ENCODE peak calls at places on chromosomes 16 and 17, in seven cellular contexts. X is H9, H is mesendoderm, R is mesenchymal stem cell, V is trophoblast cell, S is neuronal stem cell, Q is H1. Y is an unnamed sample.

GRCh38 chr17:6556121-6557039 is at the start of gene PITPNM3:
- DNase-seq in V (no peak), H (no peak), S (no peak), Q (no peak), R (peak), X (no peak), Y (no peak)

GRCh38 chr17:67624886-67625656 is 92.7 kb upstream of the NOL11 start:
- DNase-seq in Q (no peak), R (no peak), S (no peak), V (no peak), X (no peak), H (peak), Y (no peak)

GRCh38 chr17:68600881-68601564 is at the start of gene FAM20A:
- DNase-seq in Q (no peak), R (peak), X (peak), S (no peak), H (peak), V (no peak), Y (no peak)

GRCh38 chr17:49387374-49388289 is 25.6 kb upstream of the ZNF652 start:
- DNase-seq in R (no peak), X (no peak), Q (no peak), H (no peak), S (no peak), V (no peak), Y (no peak)

GRCh38 chr17:30761058-30761457 is 63.4 kb downstream of the CRLF3 start:
- DNase-seq in X (no peak), R (no peak), H (no peak), Q (no peak), S (no peak), V (no peak), Y (no peak)

GRCh38 chr16:62597874-62598273 is 561.6 kb upstream of the CDH8 start:
- DNase-seq in V (no peak), S (no peak), R (no peak), Q (no peak), X (no peak), H (peak), Y (no peak)

GRCh38 chr16:56637814-56638750 is at the start of gene MT1A:
- DNase-seq in S (no peak), H (peak), R (peak), X (peak), V (peak), Q (no peak), Y (peak)

GRCh38 chr17:62821213-62822079 is 13.3 kb upstream of the MARCHF10 start:
- DNase-seq in Q (no peak), V (peak), X (no peak), R (no peak), S (no peak), H (no peak), Y (no peak)

GRCh38 chr16:2752850-2753522 is 548 bp downstream of the SRRM2 start:
- DNase-seq in S (no peak), X (no peak), R (peak), Q (no peak), H (peak), V (peak), Y (peak)

GRCh38 chr16:19380316-19380715 is 37.4 kb upstream of the TMC5 start:
- DNase-seq in S (no peak), V (no peak), X (no peak), Q (no peak), H (no peak), R (no peak), Y (no peak)

GRCh38 chr17:79325707-79326106 is 251.1 kb downstream of the ENGASE start:
- DNase-seq in H (peak), R (no peak), V (no peak), S (peak), X (peak), Q (no peak), Y (no peak)

GRCh38 chr16:20898938-20899502 is 1.1 kb downstream of the DCUN1D3 start:
- DNase-seq in Q (no peak), S (no peak), R (peak), V (no peak), X (no peak), H (peak), Y (peak)

GRCh38 chr17:3773511-3773910 is 27.5 kb downstream of the ITGAE start:
- DNase-seq in S (no peak), V (no peak), Q (no peak), R (peak), H (peak), X (no peak), Y (peak)

GRCh38 chr16:77408607-77409006 is 26.2 kb downstream of the ADAMTS18 start:
- DNase-seq in R (no peak), X (no peak), H (no peak), V (no peak), S (no peak), Q (no peak), Y (no peak)

GRCh38 chr17:40538019-40538935 is 27.0 kb downstream of the CCR7 start:
- DNase-seq in S (no peak), Q (no peak), X (no peak), V (no peak), R (no peak), H (no peak), Y (peak)

GRCh38 chr17:74244543-74244942 is 29.5 kb upstream of the DNAI2 start:
- DNase-seq in H (no peak), R (no peak), V (no peak), Q (no peak), S (no peak), X (no peak), Y (no peak)

GRCh38 chr17:15257316-15257925 is 7.7 kb downstream of the PMP22 start:
- DNase-seq in V (peak), Q (no peak), S (peak), R (peak), X (peak), H (peak), Y (peak)

GRCh38 chr17:44354582-44355309 is 8.9 kb downstream of the FAM171A2 start:
- DNase-seq in X (peak), H (peak), S (peak), R (no peak), Q (no peak), V (peak), Y (no peak)

GRCh38 chr17:34917381-34917780 is 43.9 kb downstream of the CCT6B start:
- DNase-seq in R (no peak), V (no peak), S (no peak), X (no peak), H (no peak), Q (no peak), Y (no peak)

GRCh38 chr17:7837375-7838290 is 3.6 kb downstream of the KDM6B start:
- DNase-seq in R (no peak), X (no peak), S (no peak), V (no peak), H (peak), Q (no peak), Y (no peak)

GRCh38 chr17:31067699-31068184 is 27.0 kb upstream of the NF1 start:
- DNase-seq in S (no peak), X (no peak), V (no peak), H (no peak), R (peak), Q (no peak), Y (peak)

GRCh38 chr16:20916289-20916688 is 15.7 kb downstream of the LYRM1 start:
- DNase-seq in Q (no peak), X (no peak), V (no peak), R (no peak), H (no peak), S (no peak), Y (no peak)

GRCh38 chr17:74512624-74513084 is 18.6 kb downstream of the CD300LB start:
- DNase-seq in H (no peak), V (peak), R (no peak), X (no peak), Q (no peak), S (no peak), Y (no peak)

GRCh38 chr17:81516439-81516838 is 3.8 kb upstream of the ACTG1 start:
- DNase-seq in H (no peak), S (no peak), Q (no peak), R (no peak), X (peak), V (no peak), Y (no peak)

GRCh38 chr17:42429726-42430464 is 6.8 kb upstream of the CAVIN1 start:
- DNase-seq in X (no peak), S (no peak), Q (no peak), H (no peak), R (no peak), V (no peak), Y (no peak)

GRCh38 chr17:63954402-63955063 is 18.2 kb downstream of the SCN4A start:
- DNase-seq in Q (no peak), H (no peak), R (no peak), S (no peak), V (peak), X (no peak), Y (no peak)

GRCh38 chr17:74433421-74434121 is 1.7 kb downstream of the GPRC5C start:
- DNase-seq in S (no peak), V (no peak), R (no peak), X (peak), Q (no peak), H (peak), Y (no peak)

GRCh38 chr16:61946019-61946418 is 90.2 kb downstream of the CDH8 start:
- DNase-seq in R (no peak), S (no peak), H (peak), V (no peak), X (no peak), Q (no peak), Y (no peak)

GRCh38 chr17:35103271-35103670 is 16.4 kb downstream of the RAD51D start:
- DNase-seq in X (no peak), S (no peak), R (no peak), V (no peak), H (no peak), Q (no peak), Y (no peak)

GRCh38 chr16:70402916-70403659 is 35.8 kb downstream of the ST3GAL2 start:
- DNase-seq in V (no peak), S (no peak), Q (no peak), H (no peak), R (peak), X (no peak), Y (peak)

GRCh38 chr16:12637002-12637401 is 166.7 kb downstream of the CPPED1 start:
- DNase-seq in H (peak), S (peak), X (peak), V (no peak), Q (no peak), R (no peak), Y (no peak)

GRCh38 chr16:27436065-27436464 is 34.1 kb downstream of the IL21R start:
- DNase-seq in V (no peak), X (peak), R (no peak), S (no peak), H (no peak), Q (no peak), Y (no peak)

GRCh38 chr17:62708587-62708986 is 81.1 kb downstream of the MRC2 start:
- DNase-seq in X (peak), V (no peak), Q (no peak), H (no peak), S (no peak), R (no peak), Y (no peak)

GRCh38 chr17:71942626-71943025 is 178.2 kb upstream of the SOX9 start:
- DNase-seq in H (no peak), V (no peak), S (no peak), X (no peak), R (no peak), Q (no peak), Y (no peak)
- H3K23ac ChIP-seq in H (no peak), V (no peak), S (no peak), X (no peak), R (no peak), Q (no peak), Y (no peak)

GRCh38 chr16:49016461-49016860 is 265.2 kb downstream of the CBLN1 start:
- DNase-seq in R (no peak), Q (no peak), X (no peak), V (no peak), S (no peak), H (no peak), Y (no peak)
- H3K23ac ChIP-seq in R (no peak), Q (no peak), X (no peak), V (no peak), S (no peak), H (no peak), Y (no peak)

DNA sequence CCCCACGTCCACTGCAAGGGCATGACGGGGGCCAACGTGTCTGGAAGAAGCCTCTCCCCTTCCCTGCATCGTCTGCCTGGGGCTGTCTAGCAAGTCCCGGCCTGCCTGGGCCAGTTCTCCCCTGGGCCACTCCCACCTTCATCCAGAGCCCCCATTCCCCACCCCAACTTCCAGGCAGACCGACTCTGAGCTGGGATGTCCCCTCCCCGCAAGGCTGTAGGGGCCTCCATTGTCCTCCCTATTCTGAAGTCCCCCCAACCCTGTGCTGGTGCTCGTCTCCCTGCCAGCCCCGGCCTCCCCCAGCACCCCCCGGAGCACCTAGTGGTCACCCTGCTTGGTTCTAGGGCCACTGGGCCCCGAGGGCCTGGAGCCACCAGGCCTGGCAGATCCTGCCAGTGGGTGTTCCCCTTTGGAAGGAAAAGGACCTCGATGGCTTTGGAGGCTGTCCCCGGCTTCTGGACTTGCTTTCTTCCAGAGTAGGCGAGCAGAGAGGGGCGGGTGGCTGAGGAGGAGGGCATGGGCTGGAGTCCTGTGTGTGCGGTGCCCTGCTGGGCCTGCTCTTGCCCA is 4.8 kb downstream of the GLIS2 start:
- DNase-seq in Q (no peak), R (no peak), S (no peak), X (no peak), V (no peak), H (no peak), Y (no peak)
- H3K23ac ChIP-seq in Q (no peak), R (no peak), S (no peak), X (no peak), V (no peak), H (no peak), Y (no peak)

DNA sequence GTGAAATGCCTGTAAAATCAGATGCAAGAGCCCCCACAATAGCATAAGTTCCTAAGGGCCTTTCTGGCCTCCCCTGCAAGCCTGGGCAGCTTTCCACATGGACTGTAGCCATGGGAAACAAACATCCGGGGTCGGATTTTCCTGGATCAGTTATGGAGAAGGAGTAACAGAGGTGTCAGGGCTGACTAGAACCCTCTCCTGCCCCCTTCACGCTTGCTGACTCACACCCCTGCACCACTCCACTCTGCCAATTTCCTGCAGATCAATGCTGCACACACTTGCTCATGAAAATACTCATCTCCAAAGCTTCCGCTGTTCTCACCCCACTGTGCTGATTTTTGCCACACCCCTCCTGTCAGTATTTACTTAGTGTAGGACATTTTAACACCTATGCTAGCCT is 258.5 kb downstream of the CBLN1 start:
- DNase-seq in H (no peak), X (no peak), V (no peak), Q (no peak), R (no peak), S (no peak), Y (peak)
- H3K23ac ChIP-seq in H (no peak), X (no peak), V (no peak), Q (no peak), R (no peak), S (no peak), Y (no peak)

GRCh38 chr16:23009075-23009474 is 140.2 kb downstream of the USP31 start:
- DNase-seq in R (no peak), S (no peak), H (no peak), X (no peak), V (no peak), Q (no peak), Y (no peak)

GRCh38 chr16:23015580-23015979 is 133.7 kb downstream of the USP31 start:
- DNase-seq in Q (no peak), V (no peak), X (no peak), R (no peak), H (no peak), S (no peak), Y (no peak)

GRCh38 chr16:23016372-23016771 is 132.9 kb downstream of the USP31 start:
- DNase-seq in V (no peak), H (no peak), X (no peak), S (no peak), R (no peak), Q (no peak), Y (no peak)

GRCh38 chr16:23014592-23014991 is 134.7 kb downstream of the USP31 start:
- DNase-seq in Q (no peak), H (peak), V (no peak), X (no peak), S (no peak), R (no peak), Y (peak)

DNA sequence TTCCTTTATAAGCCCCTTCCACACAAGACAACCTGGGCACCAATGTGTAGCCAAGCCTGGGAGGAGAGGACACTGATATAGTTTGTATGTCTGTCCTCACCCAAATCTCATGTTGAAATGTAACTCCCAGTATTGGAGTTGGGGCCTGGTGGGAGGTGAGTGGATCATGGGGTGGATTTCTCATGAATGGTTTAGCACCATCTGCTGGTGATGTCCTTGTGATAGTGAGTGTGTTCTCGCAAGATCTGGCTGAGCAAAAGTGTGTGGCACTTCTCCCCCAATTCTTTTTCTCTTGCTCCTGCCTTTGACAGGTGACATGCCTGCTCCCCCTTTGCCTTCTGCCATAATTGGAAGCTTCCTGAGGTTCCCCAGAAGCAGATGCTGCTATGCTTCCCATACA is 135.8 kb downstream of the USP31 start:
- DNase-seq in H (peak), X (no peak), V (no peak), Q (no peak), S (no peak), R (no peak), Y (peak)
- H3K23ac ChIP-seq in H (no peak), X (no peak), V (no peak), Q (no peak), S (no peak), R (no peak), Y (no peak)

GRCh38 chr17:36132421-36132831 is 28.8 kb downstream of the CCL4 start:
- DNase-seq in S (no peak), V (peak), Q (no peak), H (no peak), X (no peak), R (no peak), Y (no peak)
- H3K23ac ChIP-seq in S (no peak), V (no peak), Q (no peak), H (no peak), X (no peak), R (no peak), Y (no peak)

GRCh38 chr16:81569361-81570034 is 124.9 kb downstream of the CMIP start:
- DNase-seq in V (no peak), R (no peak), X (no peak), Q (no peak), S (no peak), H (no peak), Y (no peak)

GRCh38 chr16:81570189-81570846 is 125.7 kb downstream of the CMIP start:
- DNase-seq in X (no peak), V (no peak), Q (no peak), R (no peak), S (no peak), H (no peak), Y (no peak)

GRCh38 chr16:81573533-81573932 is 128.9 kb downstream of the CMIP start:
- DNase-seq in X (no peak), S (no peak), R (no peak), Q (no peak), V (no peak), H (no peak), Y (no peak)

GRCh38 chr16:81571175-81571574 is 126.6 kb downstream of the CMIP start:
- DNase-seq in Q (no peak), H (no peak), R (no peak), S (no peak), V (no peak), X (no peak), Y (no peak)

GRCh38 chr16:81571592-81572230 is 127.1 kb downstream of the CMIP start:
- DNase-seq in S (no peak), H (no peak), V (no peak), Q (no peak), X (no peak), R (no peak), Y (no peak)
- H3K23ac ChIP-seq in S (peak), H (no peak), V (no peak), Q (no peak), X (no peak), R (no peak), Y (no peak)

GRCh38 chr16:15650698-15651161 is 685 bp downstream of the NDE1 start:
- DNase-seq in Q (no peak), X (peak), R (peak), S (peak), H (peak), V (no peak), Y (peak)

GRCh38 chr16:15652293-15653001 is 2.4 kb downstream of the NDE1 start:
- DNase-seq in R (peak), X (no peak), H (no peak), S (no peak), Q (no peak), V (no peak), Y (no peak)

GRCh38 chr16:15658149-15658548 is 8.1 kb downstream of the NDE1 start:
- DNase-seq in Q (no peak), X (peak), H (peak), V (no peak), R (no peak), S (no peak), Y (no peak)

GRCh38 chr16:15653227-15653626 is 3.2 kb downstream of the NDE1 start:
- DNase-seq in X (no peak), R (peak), S (no peak), H (peak), Q (no peak), V (no peak), Y (peak)

DNA sequence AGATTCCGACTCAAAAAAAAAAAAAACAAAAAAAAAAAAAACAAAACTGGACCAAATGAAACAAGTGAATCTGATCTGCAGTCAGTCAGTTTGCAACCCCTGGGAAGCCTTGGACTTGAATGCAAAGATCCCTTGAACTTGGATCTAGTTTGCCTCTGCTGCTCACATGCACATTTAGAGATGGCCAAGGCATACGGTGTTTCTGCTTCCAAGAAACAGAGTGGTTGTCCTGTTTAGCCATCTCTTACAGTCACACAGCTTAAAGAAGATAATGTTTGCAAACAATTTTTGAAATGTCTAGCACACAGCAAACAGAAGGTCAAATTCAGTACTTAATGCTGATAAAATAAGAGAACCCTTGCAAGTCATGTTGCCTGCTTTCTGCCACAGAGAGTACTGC is 4.5 kb downstream of the NDE1 start:
- DNase-seq in R (no peak), Q (no peak), X (no peak), S (no peak), V (no peak), H (no peak), Y (no peak)
- H3K23ac ChIP-seq in R (no peak), Q (no peak), X (no peak), S (no peak), V (no peak), H (no peak), Y (no peak)

DNA sequence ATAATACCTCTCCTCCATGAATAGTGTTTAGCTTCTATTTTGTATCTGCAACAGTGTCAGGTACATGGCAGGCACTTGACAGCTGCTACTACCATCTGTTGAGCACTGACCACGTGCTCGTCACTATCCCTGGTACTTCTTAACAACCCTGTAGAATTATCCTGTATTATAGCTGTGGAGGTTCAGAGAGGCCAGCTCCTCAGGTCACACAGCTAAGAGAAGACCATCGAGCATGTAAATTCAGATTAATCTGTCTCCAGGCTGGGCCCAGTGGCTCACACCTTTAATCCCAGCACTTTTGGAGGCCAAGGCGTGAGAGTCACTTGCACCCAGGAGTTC is 26.3 kb downstream of the WSB1 start:
- DNase-seq in R (no peak), S (no peak), X (peak), V (no peak), Q (no peak), H (no peak), Y (no peak)
- H3K23ac ChIP-seq in R (no peak), S (no peak), X (no peak), V (no peak), Q (no peak), H (no peak), Y (no peak)

Y was measured in IMR-90.